ENCODE peak calls at places on chromosomes 3 and 15, in four cellular contexts. P, R, V and O are unnamed samples.

GRCh38 chr3:165133188-165133899 is 55.0 kb upstream of the SI start:
- DNase-seq in P (no peak), R (no peak), V (no peak), O (no peak)

GRCh38 chr3:131749826-131750225 is 247.1 kb upstream of the MRPL3 start:
- DNase-seq in P (no peak), R (no peak), V (no peak), O (no peak)

GRCh38 chr3:177878192-177878591 is 658.0 kb upstream of the KCNMB2 start:
- DNase-seq in P (no peak), R (no peak), V (no peak), O (no peak)

GRCh38 chr3:144187531-144188230 is 216.1 kb downstream of the DIPK2A start:
- DNase-seq in P (no peak), R (peak; percentile 16), V (no peak), O (no peak)

GRCh38 chr15:85381850-85382751 is 1.7 kb downstream of the AKAP13 start:
- DNase-seq in P (no peak), R (peak; percentile 35), V (peak; percentile 59), O (peak; percentile 54)

GRCh38 chr3:46091971-46092703 is 64.9 kb upstream of the XCR1 start:
- DNase-seq in P (no peak), R (no peak), V (peak; percentile 49), O (peak; percentile 29)

GRCh38 chr3:21544076-21544462 is 206.9 kb downstream of the ZNF385D start:
- DNase-seq in P (no peak), R (no peak), V (no peak), O (no peak)

GRCh38 chr3:29649815-29650547 is 369.1 kb downstream of the RBMS3 start:
- DNase-seq in P (peak; percentile 75), R (peak; percentile 75), V (no peak), O (peak; percentile 67)

GRCh38 chr3:16467368-16467767 is 46.1 kb downstream of the RFTN1 start:
- DNase-seq in P (no peak), R (no peak), V (no peak), O (peak; percentile 37)

GRCh38 chr3:171585029-171585428 is 124.8 kb upstream of the TNIK start:
- DNase-seq in P (no peak), R (no peak), V (no peak), O (no peak)

GRCh38 chr15:27817258-27817657 is 281.9 kb downstream of the OCA2 start:
- DNase-seq in P (no peak), R (no peak), V (no peak), O (no peak)

GRCh38 chr15:64044315-64045105 is 1.8 kb downstream of the DAPK2 start:
- DNase-seq in P (no peak), R (no peak), V (peak; percentile 76), O (peak; percentile 86)

GRCh38 chr15:64045774-64046346 is 425 bp downstream of the DAPK2 start:
- DNase-seq in P (peak; percentile 96), R (no peak), V (no peak), O (peak; percentile 27)

GRCh38 chr15:64048766-64049165 is 2.5 kb upstream of the DAPK2 start:
- DNase-seq in P (no peak), R (no peak), V (peak; percentile 14), O (no peak)

GRCh38 chr15:64046347-64047153 is at the start of gene DAPK2:
- DNase-seq in P (peak; percentile 99), R (peak; percentile 46), V (peak; percentile 47), O (peak; percentile 82)

DNA sequence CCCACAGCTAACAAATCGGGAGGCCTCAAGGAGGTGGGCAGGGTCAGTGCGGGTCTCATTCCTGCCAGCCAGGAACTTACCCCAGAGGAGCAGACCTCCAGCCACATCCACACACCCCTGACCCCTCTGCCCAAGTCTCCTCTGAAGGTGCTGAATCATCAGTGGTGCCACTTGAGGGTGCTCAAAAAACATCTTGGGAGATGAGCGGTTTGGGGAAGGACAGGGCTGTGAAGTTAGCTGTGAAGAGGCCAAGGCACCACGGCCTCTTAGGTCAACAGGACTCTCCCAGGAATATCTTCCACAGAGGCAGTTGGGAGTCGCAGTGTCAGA is 1.2 kb downstream of the DAPK2 start:
- DNase-seq in P (peak; percentile 73), R (no peak), V (no peak), O (no peak)
- H3K4me3 ChIP-seq in P (peak overlapping the region; percentile 73), R (no peak overlapping the region), V (no peak overlapping the region), O (peak overlapping the region; percentile 66)

GRCh38 chr3:27141668-27142067 is 227.5 kb downstream of the NEK10 start:
- DNase-seq in P (no peak), R (peak; percentile 10), V (peak; percentile 2), O (peak; percentile 4)
- TF ChIP-seq CTCF in P (peak; percentile 12), R (no peak), V (peak; percentile 51), O (no peak)

DNA sequence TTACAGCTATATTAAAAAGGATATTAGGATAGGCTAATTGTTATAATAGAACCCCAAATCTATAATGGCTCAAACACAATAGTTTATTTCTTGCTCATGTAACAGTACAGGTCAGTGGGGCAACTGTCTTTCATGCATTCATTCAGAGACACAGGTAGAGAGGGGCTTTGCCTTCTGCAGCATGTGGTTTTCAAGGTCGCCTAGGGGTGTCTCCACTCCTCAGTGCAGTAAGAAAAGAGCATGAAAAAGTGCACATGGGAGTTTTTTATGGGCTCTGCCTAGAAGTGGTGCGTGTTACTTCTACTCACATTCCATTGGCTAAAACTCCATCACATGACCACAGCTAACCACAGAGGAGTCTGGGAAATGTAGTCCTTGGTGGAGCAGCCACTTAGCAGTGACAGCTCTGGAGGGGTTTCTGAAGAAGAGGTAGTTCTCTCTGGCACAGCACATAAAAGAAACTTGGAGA is 1.8 kb downstream of the ZBTB38 start:
- DNase-seq in P (peak; percentile 68), R (peak; percentile 94), V (peak; percentile 96), O (peak; percentile 97)
- H3K4me3 ChIP-seq in P (peak overlapping the region; percentile 62), R (peak overlapping the region; percentile 64), V (no peak overlapping the region), O (peak overlapping the region; percentile 83)

DNA sequence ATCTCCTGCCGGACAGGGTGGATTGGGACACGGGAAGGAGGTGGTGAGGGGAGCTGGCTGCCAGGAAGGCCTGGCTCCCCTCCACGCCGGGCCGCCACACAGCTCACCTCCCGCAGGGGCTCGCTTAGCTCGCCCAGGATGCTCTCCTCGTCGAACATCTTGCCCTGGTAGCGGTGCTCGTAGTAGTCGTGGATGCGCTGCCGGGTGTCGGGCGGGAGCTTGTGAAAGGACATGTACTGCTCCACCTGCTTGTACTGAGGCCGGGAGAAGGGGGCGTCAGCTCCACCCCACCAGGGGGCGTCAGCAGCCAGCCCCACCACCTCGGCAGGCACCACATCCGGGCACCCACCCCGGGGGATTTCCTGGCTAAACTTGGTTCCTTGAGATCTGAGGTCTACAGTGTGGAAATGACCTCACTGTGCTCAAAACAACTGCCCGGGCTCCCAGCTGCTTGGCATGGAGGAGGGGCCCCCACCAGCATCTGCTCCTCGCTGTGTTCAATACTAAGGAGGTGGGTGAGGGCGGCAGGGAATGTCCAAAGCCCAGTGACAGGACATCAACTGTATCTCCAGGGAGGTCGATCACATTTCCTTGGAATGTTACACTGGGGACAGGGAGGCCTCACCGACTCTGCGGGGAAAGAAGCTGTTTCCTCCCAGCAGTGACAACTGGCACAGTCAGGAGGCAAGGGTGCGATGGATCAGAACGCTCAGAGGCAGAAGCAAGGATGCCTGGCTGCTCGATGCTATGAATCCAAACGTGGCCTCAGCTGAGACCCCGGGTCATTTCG is 43.4 kb downstream of the HCN4 start:
- DNase-seq in P (peak; percentile 88), R (no peak), V (peak; percentile 8), O (peak; percentile 54)
- TF ChIP-seq CTCF in P (no peak), R (peak; percentile 18), V (peak; percentile 56), O (peak; percentile 7)

GRCh38 chr3:197956070-197956469 is 3.9 kb upstream of the LMLN start:
- DNase-seq in P (no peak), R (no peak), V (no peak), O (no peak)

GRCh38 chr3:197956626-197956988 is 3.4 kb upstream of the LMLN start:
- DNase-seq in P (no peak), R (no peak), V (no peak), O (no peak)

GRCh38 chr3:197958346-197958745 is 1.7 kb upstream of the LMLN start:
- DNase-seq in P (no peak), R (no peak), V (no peak), O (no peak)

GRCh38 chr3:197959500-197959890 is 522 bp upstream of the LMLN start:
- DNase-seq in P (no peak), R (no peak), V (no peak), O (no peak)

GRCh38 chr3:197957775-197958103 is 2.3 kb upstream of the LMLN start:
- DNase-seq in P (no peak), R (no peak), V (no peak), O (no peak)
- H3K4me3 ChIP-seq in P (peak overlapping the region; percentile 47), R (no peak overlapping the region), V (no peak overlapping the region), O (no peak overlapping the region)